ENCODE peak calls at places on chromosomes 5 and 9, in eight cellular contexts. L is lower leg skin; N is GM23248; G is H4; M is CD4-positive, alpha-beta memory T cell; A is cardiac fibroblast; H is midbrain; J is putamen. U is an unnamed sample.

GRCh38 chr5:59786271-59786805 is 107.2 kb downstream of the PDE4D start:
- DNase-seq in L (no peak), N (peak), G (peak), M (no peak), A (peak), H (no peak), J (no peak), U (peak)

GRCh38 chr9:134239939-134240338 is 75.6 kb upstream of the RNU6ATAC start:
- DNase-seq in L (no peak), N (no peak), G (no peak), M (no peak), A (no peak), H (no peak), J (no peak), U (no peak)

GRCh38 chr5:10441992-10442435 is 335 bp downstream of the ROPN1L start:
- DNase-seq in L (no peak), N (peak), G (no peak), M (no peak), A (no peak), H (no peak), J (no peak), U (no peak)

GRCh38 chr9:70602364-70603019 is 188.0 kb upstream of the KLF9 start:
- DNase-seq in L (peak), N (peak), G (peak), M (peak), A (peak), H (peak), J (peak), U (peak)

GRCh38 chr9:91131433-91131839 is 230.3 kb downstream of the AUH start:
- DNase-seq in L (peak), N (peak), G (peak), M (peak), A (peak), H (no peak), J (no peak), U (peak)

GRCh38 chr9:97704851-97705250 is 7.7 kb upstream of the XPA start:
- DNase-seq in L (no peak), N (peak), G (no peak), M (no peak), A (no peak), H (no peak), J (no peak), U (no peak)

GRCh38 chr5:72171667-72172066 is 64.4 kb downstream of the MAP1B start:
- DNase-seq in L (no peak), N (peak), G (no peak), M (no peak), A (no peak), H (no peak), J (no peak), U (peak)

GRCh38 chr5:57566914-57567313 is 84.3 kb upstream of the ACTBL2 start:
- DNase-seq in L (no peak), N (peak), G (no peak), M (no peak), A (peak), H (no peak), J (no peak), U (no peak)

GRCh38 chr9:36788534-36788933 is 215.8 kb downstream of the MELK start:
- DNase-seq in L (no peak), N (peak), G (no peak), M (no peak), A (no peak), H (no peak), J (no peak), U (peak)

GRCh38 chr9:33452828-33453271 is 5.5 kb upstream of the AQP3 start:
- DNase-seq in L (peak), N (peak), G (peak), M (peak), A (peak), H (peak), J (no peak), U (peak)

GRCh38 chr5:122183098-122183794 is 53.9 kb downstream of the ZNF474 start:
- DNase-seq in L (peak), N (peak), G (peak), M (no peak), A (peak), H (peak), J (peak), U (peak)

GRCh38 chr9:119357697-119358096 is 11.5 kb downstream of the BRINP1 start:
- DNase-seq in L (no peak), N (no peak), G (no peak), M (no peak), A (no peak), H (no peak), J (no peak), U (no peak)

GRCh38 chr9:29830815-29831214 is 2257.5 kb upstream of the C9orf72 start:
- DNase-seq in L (no peak), N (peak), G (peak), M (no peak), A (peak), H (peak), J (peak), U (no peak)

GRCh38 chr5:16776611-16777251 is 159.4 kb downstream of the MYO10 start:
- DNase-seq in L (peak), N (no peak), G (no peak), M (no peak), A (peak), H (peak), J (peak), U (peak)